ENCODE peak calls at places on chromosomes 4 and X, in six cellular contexts. R is tibial nerve; O is iPS-NIHi11; K is nucleus accumbens; Y is activated CD4-positive, alpha-beta T cell treated with anti-CD3 and anti-CD28 coated beads, Interleukin-2, amount 50 U/mL, for 1 hour; L is stimulated activated CD4-positive, alpha-beta T cell treated with anti-CD3 and anti-CD28 coated beads, Interleukin-4, amount 100 ng/mL, for 1 hour. U is an unnamed sample.

GRCh38 chr4:124980276-124980752 is 267.8 kb upstream of the ANKRD50 start:
- DNase-seq in R (no peak), O (no peak), K (no peak), Y (no peak), L (no peak), U (no peak)

GRCh38 chr4:54496412-54496811 is 161.3 kb upstream of the KIT start:
- DNase-seq in R (no peak), O (no peak), K (no peak), Y (no peak), L (no peak), U (no peak)

GRCh38 chr4:85910985-85911384 is 436.0 kb downstream of the ARHGAP24 start:
- DNase-seq in R (no peak), O (no peak), K (no peak), Y (no peak), L (no peak), U (no peak)

GRCh38 chrX:137051978-137052640 is 18.3 kb upstream of the GPR101 start:
- DNase-seq in R (no peak), O (peak), K (peak), Y (peak), L (peak), U (peak)

GRCh38 chr4:43843501-43843900 is 605.1 kb downstream of the KCTD8 start:
- DNase-seq in R (no peak), O (peak), K (no peak), Y (no peak), L (no peak), U (no peak)

GRCh38 chrX:86348669-86349068 is 200.4 kb downstream of the DACH2 start:
- DNase-seq in R (no peak), O (peak), K (no peak), Y (no peak), L (no peak), U (no peak)

GRCh38 chr4:23828779-23829178 is 61.1 kb downstream of the PPARGC1A start:
- DNase-seq in R (no peak), O (no peak), K (no peak), Y (no peak), L (no peak), U (no peak)

GRCh38 chrX:70280573-70280972 is 1.4 kb upstream of the RAB41 start:
- DNase-seq in R (no peak), O (no peak), K (no peak), Y (no peak), L (no peak), U (no peak)

GRCh38 chrX:17944833-17945497 is 83.9 kb upstream of the RAI2 start:
- DNase-seq in R (no peak), O (peak), K (no peak), Y (no peak), L (no peak), U (peak)

GRCh38 chr4:107843394-107843793 is 18.7 kb downstream of the SGMS2 start:
- DNase-seq in R (no peak), O (no peak), K (no peak), Y (no peak), L (no peak), U (no peak)

GRCh38 chr4:120718979-120719566 is 203.5 kb downstream of the PRDM5 start:
- DNase-seq in R (no peak), O (peak), K (no peak), Y (no peak), L (no peak), U (peak)

GRCh38 chr4:7632341-7632740 is 197.6 kb upstream of the PSAPL1 start:
- DNase-seq in R (no peak), O (no peak), K (peak), Y (no peak), L (no peak), U (no peak)

GRCh38 chr4:185820119-185821028 is 8.4 kb upstream of the SORBS2 start:
- DNase-seq in R (no peak), O (no peak), K (no peak), Y (no peak), L (no peak), U (no peak)

GRCh38 chrX:150581093-150581775 is 12.8 kb downstream of the MTM1 start:
- DNase-seq in R (no peak), O (no peak), K (no peak), Y (no peak), L (no peak), U (no peak)

GRCh38 chr4:47862297-47862696 is 24.4 kb upstream of the CORIN start:
- DNase-seq in R (no peak), O (no peak), K (no peak), Y (no peak), L (no peak), U (no peak)

GRCh38 chr4:99832313-99832712 is 15.7 kb downstream of the DAPP1 start:
- DNase-seq in R (no peak), O (no peak), K (no peak), Y (no peak), L (no peak), U (no peak)

GRCh38 chr4:56505269-56506109 is at the start of gene ARL9:
- DNase-seq in R (no peak), O (peak), K (peak), Y (peak), L (peak), U (peak)

GRCh38 chrX:151773434-151773833 is 38.9 kb downstream of the CNGA2 start:
- DNase-seq in R (no peak), O (peak), K (no peak), Y (no peak), L (no peak), U (no peak)

GRCh38 chrX:42176790-42177189 is 253.4 kb upstream of the CASK start:
- DNase-seq in R (no peak), O (no peak), K (no peak), Y (no peak), L (no peak), U (no peak)

GRCh38 chr4:106898621-106899230 is 137.4 kb downstream of the DKK2 start:
- DNase-seq in R (no peak), O (peak), K (no peak), Y (no peak), L (no peak), U (no peak)

GRCh38 chrX:120732879-120733278 is 103.0 kb upstream of the C1GALT1C1 start:
- DNase-seq in R (no peak), O (no peak), K (no peak), Y (no peak), L (no peak), U (no peak)

GRCh38 chr4:51923343-51923742 is 80.4 kb downstream of the DCUN1D4 start:
- DNase-seq in R (no peak), O (no peak), K (no peak), Y (no peak), L (no peak), U (no peak)

GRCh38 chr4:113809313-113809712 is 47.8 kb upstream of the CAMK2D start:
- DNase-seq in R (no peak), O (peak), K (peak), Y (no peak), L (no peak), U (no peak)

GRCh38 chr4:48635310-48635709 is 144.8 kb downstream of the FRYL start:
- DNase-seq in R (no peak), O (no peak), K (peak), Y (no peak), L (peak), U (no peak)

GRCh38 chrX:77446029-77446585 is 1.1 kb upstream of the FGF16 start:
- DNase-seq in R (no peak), O (peak), K (peak), Y (no peak), L (peak), U (peak)

GRCh38 chr4:32172761-32173160 is 1452.6 kb downstream of the PCDH7 start:
- DNase-seq in R (no peak), O (no peak), K (no peak), Y (no peak), L (no peak), U (no peak)

GRCh38 chr4:147843162-147843561 is 111.3 kb downstream of the ARHGAP10 start:
- DNase-seq in R (no peak), O (peak), K (no peak), Y (no peak), L (no peak), U (no peak)

GRCh38 chrX:78886550-78886949 is 58.6 kb upstream of the P2RY10 start:
- DNase-seq in R (no peak), O (no peak), K (no peak), Y (no peak), L (no peak), U (no peak)

GRCh38 chr4:75080888-75081287 is 148.0 kb downstream of the PARM1 start:
- DNase-seq in R (no peak), O (no peak), K (no peak), Y (no peak), L (no peak), U (no peak)

GRCh38 chr4:188399834-188400233 is 260.6 kb downstream of the TRIML1 start:
- DNase-seq in R (no peak), O (peak), K (no peak), Y (no peak), L (no peak), U (no peak)

GRCh38 chr4:165872443-165873297 is at the start of gene TLL1:
- DNase-seq in R (no peak), O (peak), K (peak), Y (no peak), L (no peak), U (no peak)

GRCh38 chr4:118904418-118904817 is 15.8 kb downstream of the SYNPO2 start:
- DNase-seq in R (no peak), O (no peak), K (no peak), Y (no peak), L (no peak), U (no peak)

GRCh38 chrX:47797084-47797483 is 39.6 kb upstream of the ZNF81 start:
- DNase-seq in R (no peak), O (no peak), K (no peak), Y (no peak), L (no peak), U (no peak)

GRCh38 chrX:110847334-110847733 is 51.7 kb upstream of the CHRDL1 start:
- DNase-seq in R (no peak), O (peak), K (no peak), Y (no peak), L (no peak), U (peak)

GRCh38 chr4:2251073-2251794 is 9.3 kb upstream of the HAUS3 start:
- DNase-seq in R (peak), O (peak), K (no peak), Y (no peak), L (no peak), U (no peak)

GRCh38 chr4:176788971-176789370 is 3.8 kb downstream of the VEGFC start:
- DNase-seq in R (no peak), O (no peak), K (no peak), Y (no peak), L (no peak), U (no peak)

GRCh38 chrX:69306063-69306404 is 140.8 kb upstream of the PJA1 start:
- DNase-seq in R (no peak), O (no peak), K (no peak), Y (no peak), L (no peak), U (no peak)

GRCh38 chrX:38052096-38052495 is 45.7 kb downstream of the SYTL5 start:
- DNase-seq in R (no peak), O (no peak), K (no peak), Y (no peak), L (no peak), U (peak)

GRCh38 chr4:87274803-87275202 is 47.9 kb downstream of the HSD17B13 start:
- DNase-seq in R (no peak), O (no peak), K (no peak), Y (no peak), L (no peak), U (no peak)

U was measured in CD4-positive, CD25-positive, alpha-beta regulatory T cell.